ENCODE peak calls at places on chromosomes 2 and 18, in five cellular contexts. One of them, this sample, is unnamed.

GRCh38 chr2:42771546-42772153 is 7.7 kb upstream of the OXER1 start:
- DNase-seq in K562: no peak
- DNase-seq in H1: no peak
- DNase-seq in HepG2: no peak
- DNase-seq in transverse colon: no peak
- DNase-seq in this sample: no peak

GRCh38 chr2:149566652-149567051 is 20.9 kb downstream of the MMADHC start:
- DNase-seq in H1: no peak
- DNase-seq in K562: no peak
- DNase-seq in transverse colon: no peak
- DNase-seq in HepG2: no peak
- DNase-seq in this sample: no peak

GRCh38 chr18:55494899-55495298 is 93.1 kb downstream of the TCF4 start:
- DNase-seq in K562: no peak
- DNase-seq in H1: no peak
- DNase-seq in HepG2: no peak
- DNase-seq in transverse colon: no peak
- DNase-seq in this sample: no peak

GRCh38 chr2:220994841-220995240 is 577.3 kb downstream of the EPHA4 start:
- DNase-seq in HepG2: no peak
- DNase-seq in K562: no peak
- DNase-seq in H1: no peak
- DNase-seq in transverse colon: no peak
- DNase-seq in this sample: no peak

GRCh38 chr2:74867841-74868658 is 34.1 kb downstream of the HK2 start:
- DNase-seq in HepG2: no peak
- DNase-seq in H1: no peak
- DNase-seq in transverse colon: no peak
- DNase-seq in K562: no peak
- DNase-seq in this sample: no peak

GRCh38 chr2:204888222-204888621 is 342.9 kb downstream of the PARD3B start:
- DNase-seq in H1: no peak
- DNase-seq in transverse colon: no peak
- DNase-seq in HepG2: no peak
- DNase-seq in K562: no peak
- DNase-seq in this sample: no peak

GRCh38 chr18:11997466-11997865 is 16.2 kb downstream of the IMPA2 start:
- DNase-seq in HepG2: no peak
- DNase-seq in K562: no peak
- DNase-seq in H1: no peak
- DNase-seq in transverse colon: no peak
- DNase-seq in this sample: no peak

GRCh38 chr2:98555681-98556080 is 52.6 kb downstream of the COA5 start:
- DNase-seq in transverse colon: no peak
- DNase-seq in H1: no peak
- DNase-seq in HepG2: no peak
- DNase-seq in K562: no peak
- DNase-seq in this sample: no peak

GRCh38 chr18:56296381-56296780 is 342.0 kb downstream of the TXNL1 start:
- DNase-seq in K562: no peak
- DNase-seq in HepG2: no peak
- DNase-seq in transverse colon: no peak
- DNase-seq in H1: no peak
- DNase-seq in this sample: no peak

GRCh38 chr2:134917958-134918517 is 584 bp upstream of the CCNT2 start:
- DNase-seq in K562: no peak
- DNase-seq in H1: no peak
- DNase-seq in HepG2: no peak
- DNase-seq in transverse colon: no peak
- DNase-seq in this sample: no peak

GRCh38 chr18:36130883-36131653 is 1.4 kb downstream of the ELP2 start:
- DNase-seq in K562: peak; percentile 24
- DNase-seq in H1: no peak
- DNase-seq in transverse colon: no peak
- DNase-seq in HepG2: no peak
- DNase-seq in this sample: no peak

GRCh38 chr2:32712870-32713269 is 85.0 kb downstream of the TTC27 start:
- DNase-seq in transverse colon: no peak
- DNase-seq in H1: no peak
- DNase-seq in HepG2: no peak
- DNase-seq in K562: no peak
- DNase-seq in this sample: no peak

GRCh38 chr2:239271471-239272255 is 129.2 kb downstream of the HDAC4 start:
- DNase-seq in HepG2: no peak
- DNase-seq in K562: no peak
- DNase-seq in H1: no peak
- DNase-seq in transverse colon: no peak
- DNase-seq in this sample: no peak

GRCh38 chr2:45083175-45083574 is 73.9 kb upstream of the SIX2 start:
- DNase-seq in transverse colon: no peak
- DNase-seq in H1: no peak
- DNase-seq in HepG2: no peak
- DNase-seq in K562: no peak
- DNase-seq in this sample: peak; percentile 80

GRCh38 chr2:20093263-20094141 is 42.1 kb upstream of the LAPTM4A start:
- DNase-seq in H1: peak; percentile 59
- DNase-seq in transverse colon: peak; percentile 66
- DNase-seq in HepG2: peak; percentile 95
- DNase-seq in K562: no peak
- DNase-seq in this sample: no peak

GRCh38 chr2:68057658-68058396 is 5.0 kb downstream of the C1D start:
- DNase-seq in H1: no peak
- DNase-seq in transverse colon: no peak
- DNase-seq in K562: no peak
- DNase-seq in HepG2: no peak
- DNase-seq in this sample: no peak

GRCh38 chr2:68059769-68060525 is 2.9 kb downstream of the C1D start:
- DNase-seq in K562: no peak
- DNase-seq in transverse colon: no peak
- DNase-seq in HepG2: no peak
- DNase-seq in H1: no peak
- DNase-seq in this sample: no peak

GRCh38 chr2:68060652-68061051 is 2.2 kb downstream of the C1D start:
- DNase-seq in transverse colon: no peak
- DNase-seq in H1: no peak
- DNase-seq in HepG2: no peak
- DNase-seq in K562: no peak
- DNase-seq in this sample: no peak

DNA sequence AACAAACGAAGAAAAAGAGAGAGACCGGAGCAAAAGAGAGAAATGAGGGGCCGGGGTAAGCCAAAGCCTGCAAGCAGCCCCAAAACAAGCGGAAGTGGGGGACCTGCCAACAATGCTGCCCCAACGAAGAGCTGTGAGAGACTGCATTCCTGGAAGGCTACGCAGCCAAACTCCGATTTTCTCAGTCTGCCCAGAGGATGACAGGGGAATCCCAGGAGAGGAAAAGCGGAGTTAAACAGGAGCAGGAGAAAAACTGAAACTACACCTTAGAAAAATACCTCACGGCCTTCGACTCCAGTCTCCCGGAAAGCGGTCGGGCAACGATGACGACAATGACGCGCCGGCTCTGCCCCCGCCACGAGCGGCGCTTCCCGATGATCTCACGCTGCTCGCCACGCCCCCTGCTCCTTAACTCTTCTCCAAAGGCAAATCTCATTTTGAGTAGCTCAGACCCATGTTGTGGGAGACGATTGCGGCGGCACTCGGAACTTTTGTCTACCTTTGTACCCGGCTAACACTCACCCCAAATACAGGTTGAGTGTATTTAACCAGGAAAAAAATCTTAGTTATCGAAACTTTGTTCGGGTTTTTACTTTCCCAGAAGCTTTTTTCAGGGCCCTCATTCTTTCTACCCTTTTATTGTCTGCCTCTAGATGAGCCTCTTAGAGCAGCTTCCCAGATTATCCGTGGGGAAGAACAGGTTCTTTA is at the start of gene C1D:
- DNase-seq in K562: peak; percentile 91
- DNase-seq in HepG2: peak; percentile 87
- DNase-seq in H1: peak; percentile 99
- DNase-seq in transverse colon: peak; percentile 96
- DNase-seq in this sample: peak; percentile 99
- TF ChIP-seq POLR2AphosphoS5 in K562: peak; percentile 94
- TF ChIP-seq POLR2AphosphoS5 in HepG2: peak; percentile 99
- TF ChIP-seq POLR2AphosphoS5 in H1: peak; percentile 97
- TF ChIP-seq POLR2AphosphoS5 in transverse colon: peak; percentile 74
- TF ChIP-seq POLR2AphosphoS5 in this sample: peak; percentile 91

GRCh38 chr2:219159771-219160185 is 837 bp downstream of the NHEJ1 start:
- DNase-seq in K562: no peak
- DNase-seq in HepG2: no peak
- DNase-seq in transverse colon: no peak
- DNase-seq in H1: no peak
- DNase-seq in this sample: no peak

GRCh38 chr2:219158025-219158424 is 2.6 kb downstream of the NHEJ1 start:
- DNase-seq in K562: no peak
- DNase-seq in HepG2: no peak
- DNase-seq in transverse colon: no peak
- DNase-seq in H1: no peak
- DNase-seq in this sample: no peak

GRCh38 chr2:219161097-219161496 is 482 bp upstream of the NHEJ1 start:
- DNase-seq in transverse colon: no peak
- DNase-seq in K562: no peak
- DNase-seq in H1: no peak
- DNase-seq in HepG2: peak; percentile 24
- DNase-seq in this sample: no peak

GRCh38 chr2:219158586-219158985 is 2.0 kb downstream of the NHEJ1 start:
- DNase-seq in K562: no peak
- DNase-seq in H1: no peak
- DNase-seq in transverse colon: no peak
- DNase-seq in HepG2: no peak
- DNase-seq in this sample: no peak

DNA sequence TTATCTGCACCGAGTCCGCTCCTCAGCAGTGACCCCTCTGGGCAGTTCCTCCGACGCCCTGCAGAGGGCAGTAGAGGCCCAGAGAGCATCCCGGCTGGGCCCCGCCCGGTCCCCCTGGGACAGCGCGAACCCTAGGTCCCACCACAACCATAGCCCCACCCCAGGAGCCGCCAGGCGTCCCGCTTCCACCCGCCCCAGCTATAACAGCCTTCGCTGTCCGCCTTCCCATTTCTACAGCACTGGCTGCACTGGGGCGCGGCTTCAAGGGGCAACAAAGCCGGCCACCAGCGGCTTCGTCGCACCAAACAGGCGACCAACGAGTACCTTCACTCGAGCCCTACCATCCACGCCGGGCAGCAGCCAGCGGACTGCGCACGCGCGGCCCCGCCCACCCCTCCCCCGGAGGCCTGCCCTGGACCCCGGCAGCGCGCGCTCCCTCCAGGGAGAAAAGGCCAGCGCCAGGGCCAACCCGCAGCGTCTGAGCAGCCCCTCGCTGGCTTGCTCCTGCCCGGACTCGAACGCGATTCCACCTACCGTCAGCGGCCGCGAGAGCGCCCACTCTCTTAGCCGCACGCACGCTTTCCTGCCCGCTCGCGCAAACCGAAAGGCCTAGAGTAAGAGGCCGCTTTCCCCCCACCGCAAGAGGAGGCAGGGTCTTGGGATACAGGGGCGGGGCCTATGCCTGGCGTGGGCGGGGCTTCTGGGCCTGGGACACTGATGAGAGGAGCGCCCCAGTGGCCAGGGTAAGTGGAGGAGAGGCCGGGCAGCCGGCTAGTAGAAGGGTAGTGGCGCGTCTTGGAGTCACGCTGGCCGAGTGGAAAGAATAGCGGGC is at the start of gene NHEJ1:
- DNase-seq in HepG2: peak; percentile 90
- DNase-seq in H1: peak; percentile 100
- DNase-seq in transverse colon: peak; percentile 99
- DNase-seq in K562: peak; percentile 92
- DNase-seq in this sample: peak; percentile 99
- TF ChIP-seq EP300 in HepG2: no peak
- TF ChIP-seq EP300 in H1: no peak
- TF ChIP-seq EP300 in transverse colon: no peak
- TF ChIP-seq EP300 in K562: no peak
- TF ChIP-seq EP300 in this sample: no peak

GRCh38 chr2:185894223-185894622 is 155.6 kb downstream of the FSIP2 start:
- DNase-seq in transverse colon: no peak
- DNase-seq in HepG2: no peak
- DNase-seq in H1: no peak
- DNase-seq in K562: no peak
- DNase-seq in this sample: no peak

GRCh38 chr2:185899364-185899763 is 160.8 kb downstream of the FSIP2 start:
- DNase-seq in K562: no peak
- DNase-seq in transverse colon: no peak
- DNase-seq in HepG2: no peak
- DNase-seq in H1: no peak
- DNase-seq in this sample: no peak

GRCh38 chr2:185892484-185892883 is 153.9 kb downstream of the FSIP2 start:
- DNase-seq in HepG2: no peak
- DNase-seq in H1: no peak
- DNase-seq in K562: no peak
- DNase-seq in transverse colon: no peak
- DNase-seq in this sample: no peak

GRCh38 chr2:185891804-185892411 is 153.3 kb downstream of the FSIP2 start:
- DNase-seq in K562: no peak
- DNase-seq in H1: no peak
- DNase-seq in transverse colon: no peak
- DNase-seq in HepG2: no peak
- DNase-seq in this sample: no peak

DNA sequence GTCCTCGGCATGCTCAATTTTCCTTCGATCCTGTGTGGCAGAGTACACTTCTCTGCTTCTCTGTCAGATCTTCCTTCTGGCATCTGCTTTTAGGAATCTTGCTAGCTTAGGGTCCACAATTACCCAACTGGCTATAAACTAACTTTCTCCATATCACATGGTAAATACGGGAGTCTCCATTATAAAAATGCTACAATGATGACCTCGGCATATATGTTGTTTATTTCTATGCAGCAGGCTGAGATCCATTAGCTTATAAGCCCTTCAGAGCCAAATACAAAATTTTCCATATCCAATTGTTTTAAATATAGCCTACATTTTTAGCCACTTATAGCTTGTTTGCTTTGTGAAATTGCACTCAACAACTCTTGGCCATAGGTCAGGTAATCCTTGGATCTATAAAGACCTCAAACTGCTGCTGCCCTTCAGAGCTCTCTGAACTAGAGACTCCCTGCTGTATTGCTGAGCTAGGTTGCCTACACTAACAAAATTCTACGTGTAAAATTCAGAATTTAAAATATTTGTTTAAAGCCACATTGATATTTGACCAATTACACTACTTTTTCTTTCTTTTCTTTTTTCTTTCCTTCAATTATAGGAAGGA is 157.6 kb downstream of the FSIP2 start:
- DNase-seq in K562: no peak
- DNase-seq in transverse colon: no peak
- DNase-seq in HepG2: no peak
- DNase-seq in H1: no peak
- DNase-seq in this sample: no peak
- H3K27me3 ChIP-seq in K562: no peaks in the 10 kb centered on the region
- H3K27me3 ChIP-seq in transverse colon: no peaks in the 10 kb centered on the region
- H3K27me3 ChIP-seq in HepG2: no peaks in the 10 kb centered on the region
- H3K27me3 ChIP-seq in H1: no peaks in the 10 kb centered on the region
- H3K27me3 ChIP-seq in this sample: no peaks in the 10 kb centered on the region

DNA sequence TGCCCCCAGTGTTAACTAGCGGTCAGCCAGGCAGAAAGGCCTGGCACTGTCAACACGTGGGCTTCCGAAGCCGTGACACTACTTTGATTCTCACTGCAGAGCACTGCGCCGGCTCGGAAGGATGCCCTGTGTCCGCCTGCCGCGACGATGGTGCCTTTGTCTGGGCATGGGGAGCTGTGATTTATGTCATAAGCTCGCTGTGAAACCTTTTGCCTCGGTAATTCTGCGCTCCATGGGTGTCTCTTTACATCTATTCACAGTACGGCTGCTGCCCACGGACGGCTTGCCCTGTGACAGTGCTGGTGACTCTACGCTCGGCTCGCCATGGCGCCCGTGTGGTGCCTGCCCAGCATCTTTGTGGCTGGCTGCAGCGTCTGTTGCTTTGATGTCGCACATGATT is 43.1 kb upstream of the GBX2 start:
- DNase-seq in K562: no peak
- DNase-seq in HepG2: no peak
- DNase-seq in H1: peak; percentile 39
- DNase-seq in transverse colon: no peak
- DNase-seq in this sample: peak; percentile 89
- TF ChIP-seq POLR2AphosphoS5 in K562: no peak
- TF ChIP-seq POLR2AphosphoS5 in HepG2: no peak
- TF ChIP-seq POLR2AphosphoS5 in H1: no peak
- TF ChIP-seq POLR2AphosphoS5 in transverse colon: no peak
- TF ChIP-seq POLR2AphosphoS5 in this sample: no peak

This sample was measured in esophagus muscularis mucosa.